ENCODE peak calls at places on chromosomes 7 and 10, in four cellular contexts. P is H7, B is breast epithelium, S is mucosa of gallbladder. M is an unnamed sample.

GRCh38 chr7:100584677-100585510 is 1.0 kb downstream of the LRCH4 start:
- DNase-seq in S (peak; percentile 69), B (no peak), P (peak; percentile 90), M (peak; percentile 67)

GRCh38 chr7:118872568-118872967 is 648.1 kb downstream of the ANKRD7 start:
- DNase-seq in P (no peak), S (peak; percentile 45), B (no peak), M (no peak)

GRCh38 chr10:34526186-34526585 is 288.9 kb downstream of the PARD3 start:
- DNase-seq in P (no peak), B (no peak), S (no peak), M (no peak)

GRCh38 chr10:32981760-32982159 is 23.7 kb upstream of the ITGB1 start:
- DNase-seq in B (no peak), S (peak; percentile 63), P (no peak), M (no peak)

GRCh38 chr10:66362522-66362921 is 563.3 kb upstream of the LRRTM3 start:
- DNase-seq in S (no peak), B (no peak), P (no peak), M (no peak)

GRCh38 chr10:59655309-59655708 is 54.3 kb downstream of the SLC16A9 start:
- DNase-seq in B (no peak), S (no peak), P (no peak), M (no peak)

GRCh38 chr7:153858335-153858734 is 193.9 kb upstream of the DPP6 start:
- DNase-seq in B (no peak), P (no peak), S (no peak), M (no peak)

GRCh38 chr10:132544744-132545658 is 7.4 kb downstream of the INPP5A start:
- DNase-seq in B (no peak), S (no peak), P (peak; percentile 55), M (no peak)

GRCh38 chr7:112484671-112485097 is 3.9 kb downstream of the LSMEM1 start:
- DNase-seq in S (no peak), B (peak; percentile 40), P (no peak), M (no peak)

GRCh38 chr7:44581426-44581906 is 565 bp downstream of the TMED4 start:
- DNase-seq in B (no peak), P (peak; percentile 55), S (peak; percentile 19), M (no peak)

GRCh38 chr10:101123085-101123814 is 7.8 kb upstream of the TLX1 start:
- DNase-seq in B (no peak), P (peak; percentile 81), S (no peak), M (peak; percentile 89)

GRCh38 chr10:109992485-109992884 is 15.3 kb upstream of the ADD3 start:
- DNase-seq in P (no peak), S (no peak), B (no peak), M (no peak)

GRCh38 chr10:4301296-4301695 is 516.3 kb upstream of the KLF6 start:
- DNase-seq in B (no peak), S (no peak), P (no peak), M (no peak)

GRCh38 chr7:45581271-45581780 is 7.2 kb downstream of the ADCY1 start:
- DNase-seq in S (no peak), P (no peak), B (no peak), M (no peak)

GRCh38 chr7:95772771-95773581 is 622 bp downstream of the DYNC1I1 start:
- DNase-seq in S (no peak), P (peak; percentile 62), B (no peak), M (no peak)

GRCh38 chr7:28830831-28831230 is 127.3 kb downstream of the TRIL start:
- DNase-seq in P (no peak), B (no peak), S (no peak), M (no peak)

GRCh38 chr10:22148956-22149355 is 68.9 kb downstream of the EBLN1 start:
- DNase-seq in S (no peak), P (no peak), B (no peak), M (no peak)

GRCh38 chr10:49549640-49550346 is 10.9 kb upstream of the ERCC6 start:
- DNase-seq in B (no peak), S (no peak), P (no peak), M (no peak)

GRCh38 chr10:87659571-87660483 is at the start of gene PAPSS2:
- DNase-seq in S (peak; percentile 58), P (peak; percentile 88), B (peak; percentile 21), M (peak; percentile 83)

GRCh38 chr10:92691591-92692084 is 1.9 kb downstream of the HHEX start:
- DNase-seq in S (peak; percentile 55), P (peak; percentile 77), B (no peak), M (no peak)

GRCh38 chr10:92377962-92378361 is 87.0 kb downstream of the MARCHF5 start:
- DNase-seq in S (no peak), P (no peak), B (no peak), M (no peak)

GRCh38 chr7:84783161-84783803 is 403.6 kb downstream of the SEMA3D start:
- DNase-seq in P (peak; percentile 5), B (no peak), S (no peak), M (no peak)

GRCh38 chr7:36207451-36208291 is 54.6 kb downstream of the EEPD1 start:
- DNase-seq in P (no peak), S (peak; percentile 60), B (peak; percentile 47), M (peak; percentile 60)

GRCh38 chr10:89659185-89660131 is 14.4 kb upstream of the PANK1 start:
- DNase-seq in S (no peak), B (no peak), P (no peak), M (no peak)

GRCh38 chr10:87966454-87966853 is 103.0 kb downstream of the PTEN start:
- DNase-seq in P (no peak), S (no peak), B (no peak), M (no peak)

GRCh38 chr7:110839866-110840265 is 251.1 kb upstream of the LRRN3 start:
- DNase-seq in P (no peak), B (no peak), S (peak; percentile 12), M (no peak)

GRCh38 chr10:124740374-124741280 is 3.6 kb downstream of the FAM53B start:
- DNase-seq in P (no peak), B (no peak), S (no peak), M (no peak)

GRCh38 chr10:8151086-8151485 is 96.6 kb downstream of the GATA3 start:
- DNase-seq in B (no peak), S (no peak), P (no peak), M (no peak)

GRCh38 chr7:55977831-55978230 is 13.4 kb downstream of the NIPSNAP2 start:
- DNase-seq in P (no peak), S (no peak), B (no peak), M (no peak)

GRCh38 chr10:130472236-130472635 is 336.0 kb downstream of the GLRX3 start:
- DNase-seq in S (no peak), B (no peak), P (no peak), M (no peak)

GRCh38 chr7:101556453-101556968 is 72.6 kb downstream of the MYL10 start:
- DNase-seq in P (no peak), S (no peak), B (no peak), M (no peak)

GRCh38 chr10:17216217-17216900 is 11.7 kb upstream of the VIM start:
- DNase-seq in B (no peak), P (no peak), S (no peak), M (no peak)

GRCh38 chr7:45885264-45885882 is 2.9 kb upstream of the IGFBP1 start:
- DNase-seq in P (no peak), B (no peak), S (no peak), M (no peak)

GRCh38 chr10:95536017-95536416 is 25.2 kb downstream of the SORBS1 start:
- DNase-seq in P (no peak), S (peak; percentile 53), B (peak; percentile 57), M (no peak)

GRCh38 chr10:55630491-55631056 is 730.5 kb downstream of the ZWINT start:
- DNase-seq in S (no peak), P (peak; percentile 32), B (no peak), M (peak; percentile 44)

GRCh38 chr7:117386125-117386709 is 41.1 kb downstream of the ASZ1 start:
- DNase-seq in S (no peak), P (no peak), B (no peak), M (no peak)

GRCh38 chr7:134182078-134182477 is 54.9 kb downstream of the LRGUK start:
- DNase-seq in P (no peak), S (no peak), B (no peak), M (no peak)

GRCh38 chr10:8428654-8429053 is 374.2 kb downstream of the GATA3 start:
- DNase-seq in B (no peak), P (peak; percentile 48), S (no peak), M (no peak)

GRCh38 chr10:103888113-103888841 is 29.7 kb downstream of the STN1 start:
- DNase-seq in P (no peak), S (peak; percentile 85), B (peak; percentile 70), M (peak; percentile 51)

GRCh38 chr7:99694201-99694911 is 14.6 kb upstream of the CYP3A5 start:
- DNase-seq in S (peak; percentile 29), B (no peak), P (no peak), M (no peak)